ENCODE peak calls at places on chromosomes 12 and 14, in seven cellular contexts. N, X, E, G, M, H and D are unnamed samples.

GRCh38 chr14:93056840-93057585 is 58.7 kb downstream of the ITPK1 start:
- DNase-seq in N (no peak), X (no peak), E (no peak), G (no peak), M (no peak), H (no peak), D (peak)

GRCh38 chr12:122350444-122350843 is 72.0 kb downstream of the CLIP1 start:
- DNase-seq in N (no peak), X (no peak), E (peak), G (no peak), M (no peak), H (no peak), D (peak)

GRCh38 chr12:109719123-109720022 is 5.7 kb downstream of the FAM222A start:
- DNase-seq in N (no peak), X (peak), E (peak), G (peak), M (no peak), H (peak), D (no peak)

GRCh38 chr12:8648598-8649205 is 13.9 kb downstream of the MFAP5 start:
- DNase-seq in N (peak), X (no peak), E (no peak), G (no peak), M (no peak), H (no peak), D (no peak)

GRCh38 chr12:88472248-88472647 is 108.0 kb downstream of the KITLG start:
- DNase-seq in N (no peak), X (no peak), E (no peak), G (no peak), M (no peak), H (peak), D (peak)

GRCh38 chr14:54396183-54396492 is 669 bp upstream of the CDKN3 start:
- DNase-seq in N (no peak), X (no peak), E (no peak), G (no peak), M (no peak), H (peak), D (no peak)

GRCh38 chr14:39055786-39056474 is 47.1 kb downstream of the SEC23A start:
- DNase-seq in N (peak), X (peak), E (no peak), G (peak), M (peak), H (no peak), D (no peak)

GRCh38 chr12:31117203-31118011 is 43.7 kb downstream of the DDX11 start:
- DNase-seq in N (peak), X (peak), E (peak), G (peak), M (peak), H (peak), D (peak)

GRCh38 chr14:68234101-68234905 is 414.7 kb downstream of the RAD51B start:
- DNase-seq in N (no peak), X (no peak), E (no peak), G (no peak), M (no peak), H (no peak), D (no peak)

GRCh38 chr14:104319489-104320241 is 181.3 kb downstream of the KIF26A start:
- DNase-seq in N (no peak), X (no peak), E (no peak), G (no peak), M (no peak), H (no peak), D (no peak)

GRCh38 chr14:41817626-41818025 is 210.9 kb downstream of the LRFN5 start:
- DNase-seq in N (no peak), X (no peak), E (no peak), G (no peak), M (no peak), H (no peak), D (no peak)

GRCh38 chr14:20329355-20329754 is 3.7 kb downstream of the CCNB1IP1 start:
- DNase-seq in N (no peak), X (no peak), E (no peak), G (no peak), M (no peak), H (no peak), D (no peak)

GRCh38 chr12:94621662-94622359 is 28.5 kb downstream of the TMCC3 start:
- DNase-seq in N (no peak), X (no peak), E (no peak), G (no peak), M (no peak), H (peak), D (peak)

GRCh38 chr12:78490841-78491240 is 373.7 kb upstream of the SYT1 start:
- DNase-seq in N (no peak), X (no peak), E (no peak), G (no peak), M (no peak), H (no peak), D (peak)

GRCh38 chr12:7060353-7060954 is at the start of gene C1S:
- DNase-seq in N (no peak), X (peak), E (peak), G (peak), M (no peak), H (peak), D (peak)

GRCh38 chr12:103928736-103929050 is 1.5 kb upstream of the HSP90B1 start:
- DNase-seq in N (peak), X (peak), E (no peak), G (no peak), M (no peak), H (no peak), D (no peak)

GRCh38 chr14:62156052-62156451 is 393.8 kb downstream of the SNAPC1 start:
- DNase-seq in N (no peak), X (no peak), E (no peak), G (no peak), M (no peak), H (peak), D (no peak)

GRCh38 chr12:98999569-98999968 is 354.5 kb downstream of the APAF1 start:
- DNase-seq in N (no peak), X (no peak), E (no peak), G (no peak), M (no peak), H (no peak), D (peak)

GRCh38 chr14:101504096-101504948 is 57.0 kb upstream of the DIO3 start:
- DNase-seq in N (no peak), X (no peak), E (no peak), G (no peak), M (no peak), H (no peak), D (no peak)

GRCh38 chr12:87086118-87086891 is 830.1 kb upstream of the MGAT4C start:
- DNase-seq in N (no peak), X (no peak), E (no peak), G (no peak), M (no peak), H (peak), D (peak)

GRCh38 chr14:81831128-81831815 is 297.6 kb upstream of the SEL1L start:
- DNase-seq in N (no peak), X (peak), E (no peak), G (peak), M (no peak), H (no peak), D (no peak)

GRCh38 chr14:53538316-53538851 is 385.3 kb upstream of the DDHD1 start:
- DNase-seq in N (no peak), X (no peak), E (no peak), G (no peak), M (no peak), H (no peak), D (no peak)

GRCh38 chr12:56518570-56518969 is 3.0 kb upstream of the RBMS2 start:
- DNase-seq in N (no peak), X (no peak), E (no peak), G (no peak), M (no peak), H (peak), D (peak)

GRCh38 chr14:31071151-31071550 is 45.0 kb upstream of the STRN3 start:
- DNase-seq in N (no peak), X (no peak), E (no peak), G (no peak), M (no peak), H (no peak), D (peak)

GRCh38 chr14:104237651-104238423 is 99.5 kb downstream of the KIF26A start:
- DNase-seq in N (no peak), X (no peak), E (no peak), G (no peak), M (no peak), H (no peak), D (no peak)

GRCh38 chr12:41188058-41188840 is at the start of gene PDZRN4:
- DNase-seq in N (no peak), X (peak), E (peak), G (peak), M (no peak), H (no peak), D (no peak)

GRCh38 chr12:15899282-15899870 is 11.8 kb upstream of the DERA start:
- DNase-seq in N (peak), X (peak), E (no peak), G (peak), M (no peak), H (peak), D (peak)

GRCh38 chr14:60485600-60486251 is at the start of gene C14orf39:
- DNase-seq in N (no peak), X (peak), E (peak), G (peak), M (no peak), H (peak), D (peak)

GRCh38 chr12:114686421-114687268 is 2.7 kb upstream of the TBX3 start:
- DNase-seq in N (no peak), X (peak), E (no peak), G (peak), M (no peak), H (no peak), D (no peak)

GRCh38 chr14:79516009-79516408 is 695.3 kb downstream of the DIO2 start:
- DNase-seq in N (no peak), X (peak), E (peak), G (peak), M (no peak), H (no peak), D (no peak)

GRCh38 chr14:100076630-100077029 is 11.4 kb downstream of the EVL start:
- DNase-seq in N (no peak), X (no peak), E (no peak), G (no peak), M (no peak), H (peak), D (peak)

GRCh38 chr12:19894049-19894448 is 454.8 kb downstream of the AEBP2 start:
- DNase-seq in N (no peak), X (no peak), E (no peak), G (no peak), M (no peak), H (peak), D (peak)

GRCh38 chr14:62796431-62796830 is 248.8 kb downstream of the KCNH5 start:
- DNase-seq in N (no peak), X (no peak), E (no peak), G (no peak), M (no peak), H (peak), D (no peak)

GRCh38 chr14:23349156-23349845 is 3.4 kb downstream of the SLC22A17 start:
- DNase-seq in N (no peak), X (no peak), E (no peak), G (no peak), M (no peak), H (no peak), D (no peak)

GRCh38 chr12:42669471-42669997 is 80.0 kb upstream of the PRICKLE1 start:
- DNase-seq in N (no peak), X (peak), E (no peak), G (no peak), M (no peak), H (no peak), D (peak)

GRCh38 chr14:20631023-20631820 is 10.3 kb downstream of the OR6S1 start:
- DNase-seq in N (no peak), X (peak), E (no peak), G (peak), M (no peak), H (peak), D (peak)

GRCh38 chr14:50062438-50063039 is 53.8 kb downstream of the VCPKMT start:
- DNase-seq in N (peak), X (peak), E (peak), G (no peak), M (peak), H (peak), D (peak)

GRCh38 chr14:50060871-50061663 is 55.3 kb downstream of the VCPKMT start:
- DNase-seq in N (peak), X (peak), E (peak), G (no peak), M (no peak), H (peak), D (peak)

GRCh38 chr14:50063876-50064420 is 52.4 kb downstream of the VCPKMT start:
- DNase-seq in N (no peak), X (no peak), E (no peak), G (no peak), M (no peak), H (no peak), D (no peak)

GRCh38 chr14:50059773-50060629 is 56.4 kb downstream of the VCPKMT start:
- DNase-seq in N (no peak), X (no peak), E (no peak), G (no peak), M (no peak), H (no peak), D (no peak)

DNA sequence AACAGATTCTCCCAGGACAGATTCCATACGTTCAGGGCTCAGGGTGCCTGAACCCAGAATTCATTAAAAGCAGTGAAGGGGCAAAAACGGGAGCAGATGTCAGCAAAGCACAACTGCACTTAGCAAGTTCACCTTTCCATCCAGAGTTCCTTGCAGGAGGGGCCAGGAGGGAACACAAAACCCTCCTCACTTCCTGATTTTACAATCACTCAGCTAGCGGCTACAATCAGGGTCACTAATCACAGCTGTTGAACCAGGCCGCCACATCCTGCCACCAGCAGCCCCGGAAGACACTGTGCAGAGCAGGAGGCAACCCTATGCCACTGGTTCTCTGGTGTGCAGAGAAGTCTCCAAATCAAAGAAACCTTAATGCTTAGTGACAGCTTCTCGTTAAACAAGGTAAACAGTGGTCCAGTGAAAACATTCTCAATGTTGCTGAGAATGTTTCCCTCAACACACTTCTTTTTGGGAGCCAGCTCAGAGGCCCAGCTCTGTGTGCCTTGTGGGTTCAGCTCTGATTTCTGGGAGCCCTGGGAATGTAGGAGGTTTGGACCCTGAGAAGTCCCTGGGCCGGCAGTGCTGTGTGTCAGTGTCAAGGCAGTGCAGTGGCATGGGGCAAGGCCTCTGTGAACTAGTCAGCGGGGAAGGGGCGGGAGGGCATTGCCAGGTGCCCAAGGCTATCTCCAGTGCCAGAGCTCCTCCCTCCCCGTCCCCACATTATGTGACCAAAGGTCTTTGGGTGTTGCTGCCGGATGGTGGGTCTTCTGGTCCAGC is 54.5 kb downstream of the VCPKMT start:
- DNase-seq in N (peak), X (no peak), E (peak), G (no peak), M (no peak), H (peak), D (peak)
- TF ChIP-seq EZH2phosphoT487 in N (no peak), X (no peak), E (no peak), G (no peak), M (no peak), H (no peak), D (no peak)

DNA sequence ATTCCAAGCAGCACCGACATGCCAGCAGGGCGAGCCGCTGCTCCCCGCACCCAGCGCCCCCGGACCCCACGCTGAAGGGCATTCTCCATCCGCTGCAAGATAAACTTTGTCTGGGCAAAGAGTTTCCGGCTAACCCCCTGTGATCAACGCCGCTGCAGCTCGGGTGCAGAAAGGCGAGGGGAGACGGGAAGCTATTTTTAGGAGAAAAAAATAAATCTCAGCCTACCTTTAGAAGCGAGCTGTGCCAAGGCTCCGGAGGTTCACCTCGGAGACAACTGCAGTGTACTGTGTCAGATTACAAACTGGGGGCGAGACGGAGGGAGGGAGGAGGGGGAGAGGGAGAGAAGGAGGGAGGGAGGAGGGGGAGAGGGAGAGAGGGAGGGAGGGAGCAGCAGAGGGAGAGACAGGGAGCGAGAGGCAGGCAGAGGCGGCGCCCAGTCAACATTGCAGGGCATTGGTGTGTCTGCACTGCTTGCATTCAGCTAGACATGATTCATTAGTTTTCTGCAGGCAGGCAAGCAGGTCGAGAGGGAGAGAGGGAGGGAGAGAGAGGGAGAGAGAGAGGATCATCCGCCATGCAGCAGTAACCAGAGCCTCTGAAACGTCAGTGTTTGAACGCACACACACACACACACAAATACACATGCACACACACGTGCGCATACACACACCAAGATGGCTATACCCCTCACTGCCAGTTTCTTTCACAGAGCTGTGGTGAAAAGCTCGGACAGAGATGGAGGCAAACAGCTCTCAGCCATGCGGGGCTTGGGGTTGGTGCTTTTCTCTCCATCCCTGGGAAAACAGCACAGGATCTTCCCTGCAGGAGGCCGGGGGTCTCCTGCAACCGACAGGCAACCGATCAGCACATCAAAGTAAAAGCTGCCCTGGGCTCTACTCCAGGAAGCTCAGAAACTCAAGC is at the start of gene RIMBP2:
- DNase-seq in N (no peak), X (peak), E (peak), G (peak), M (no peak), H (no peak), D (peak)
- TF ChIP-seq EZH2phosphoT487 in N (no peak), X (no peak), E (no peak), G (no peak), M (no peak), H (no peak), D (no peak)

GRCh38 chr12:107684990-107685359 is 624 bp upstream of the PWP1 start:
- DNase-seq in N (peak), X (peak), E (peak), G (peak), M (peak), H (peak), D (peak)
- TF ChIP-seq EZH2phosphoT487 in N (no peak), X (no peak), E (no peak), G (no peak), M (no peak), H (no peak), D (no peak)

DNA sequence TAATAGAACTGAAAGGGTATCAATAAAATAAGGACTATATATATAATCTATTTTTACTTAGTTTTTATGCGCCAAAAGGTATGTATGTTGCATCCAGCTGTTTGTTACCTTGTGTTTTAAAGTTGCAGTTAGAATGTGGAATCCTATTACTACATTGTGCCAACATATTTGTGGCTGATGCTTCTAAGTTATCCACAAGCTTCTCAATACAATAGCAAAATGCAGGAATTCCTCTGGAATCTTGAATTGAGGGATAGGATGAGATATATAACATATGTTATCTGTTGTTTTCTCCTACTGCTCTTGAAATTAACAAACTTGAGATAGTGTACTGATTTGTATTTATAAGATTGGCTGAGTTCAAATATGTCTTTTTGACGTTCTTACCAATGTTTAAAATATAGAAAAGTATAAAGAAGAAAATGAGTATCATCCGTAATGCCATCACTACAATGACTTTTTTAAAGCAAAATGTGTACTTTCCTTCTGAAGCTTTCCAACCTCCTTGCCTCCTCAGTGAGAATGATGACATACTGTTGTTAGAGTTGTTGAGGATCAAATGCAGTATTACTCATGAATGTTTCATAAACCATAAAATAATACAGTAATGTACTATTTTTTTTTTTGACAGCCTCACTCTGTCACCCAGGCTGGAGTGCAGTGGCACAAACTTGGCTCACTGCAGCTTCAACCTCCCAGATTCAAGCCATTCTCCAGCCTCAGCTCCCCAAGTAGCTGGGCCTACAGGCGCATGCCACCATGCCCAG is 6.6 kb downstream of the RAP1B start:
- DNase-seq in N (no peak), X (no peak), E (no peak), G (no peak), M (no peak), H (peak), D (peak)
- TF ChIP-seq EZH2phosphoT487 in N (no peak), X (no peak), E (no peak), G (no peak), M (no peak), H (no peak), D (no peak)

GRCh38 chr12:66668311-66668710 is 10.6 kb downstream of the GRIP1 start:
- DNase-seq in N (no peak), X (no peak), E (no peak), G (no peak), M (no peak), H (no peak), D (no peak)
- TF ChIP-seq EZH2phosphoT487 in N (no peak), X (no peak), E (no peak), G (no peak), M (no peak), H (no peak), D (no peak)